ENCODE peak calls at places on chromosomes 12 and 14, in seven cellular contexts. One of them, this sample, is unnamed. For H3K4me1, the result is how much of the 10 kb centered on the place peaks cover.

GRCh38 chr12:68579254-68579653 is 31.4 kb upstream of the RAP1B start:
- DNase-seq in stomach: no peak
- DNase-seq in tibial artery: no peak
- DNase-seq in Peyer's patch: no peak
- DNase-seq in H1: no peak
- DNase-seq in heart right ventricle: no peak
- DNase-seq in prostate gland: no peak
- DNase-seq in this sample: no peak

GRCh38 chr12:26918321-26919215 is 19.2 kb downstream of the INTS13 start:
- DNase-seq in tibial artery: no peak
- DNase-seq in H1: no peak
- DNase-seq in Peyer's patch: no peak
- DNase-seq in prostate gland: no peak
- DNase-seq in heart right ventricle: no peak
- DNase-seq in stomach: no peak
- DNase-seq in this sample: no peak

GRCh38 chr14:34755215-34755614 is 40.8 kb upstream of the CFL2 start:
- DNase-seq in H1: no peak
- DNase-seq in tibial artery: no peak
- DNase-seq in prostate gland: no peak
- DNase-seq in stomach: no peak
- DNase-seq in Peyer's patch: no peak
- DNase-seq in heart right ventricle: no peak
- DNase-seq in this sample: no peak

GRCh38 chr12:15346488-15346887 is 24.2 kb downstream of the PTPRO start:
- DNase-seq in prostate gland: no peak
- DNase-seq in stomach: no peak
- DNase-seq in Peyer's patch: no peak
- DNase-seq in tibial artery: no peak
- DNase-seq in heart right ventricle: no peak
- DNase-seq in H1: no peak
- DNase-seq in this sample: no peak

GRCh38 chr12:72468505-72468904 is 196.3 kb downstream of the TRHDE start:
- DNase-seq in heart right ventricle: no peak
- DNase-seq in stomach: no peak
- DNase-seq in tibial artery: no peak
- DNase-seq in Peyer's patch: no peak
- DNase-seq in prostate gland: no peak
- DNase-seq in H1: no peak
- DNase-seq in this sample: no peak

GRCh38 chr14:104817930-104818713 is 17.2 kb downstream of the ZBTB42 start:
- DNase-seq in prostate gland: no peak
- DNase-seq in H1: no peak
- DNase-seq in tibial artery: peak
- DNase-seq in stomach: peak
- DNase-seq in Peyer's patch: peak
- DNase-seq in heart right ventricle: no peak
- DNase-seq in this sample: peak

GRCh38 chr14:100604126-100604501 is 16.9 kb upstream of the BEGAIN start:
- DNase-seq in Peyer's patch: no peak
- DNase-seq in heart right ventricle: no peak
- DNase-seq in stomach: no peak
- DNase-seq in tibial artery: peak
- DNase-seq in prostate gland: no peak
- DNase-seq in H1: no peak
- DNase-seq in this sample: peak

GRCh38 chr12:3333583-3333982 is 157.4 kb upstream of the PRMT8 start:
- DNase-seq in H1: peak
- DNase-seq in tibial artery: no peak
- DNase-seq in stomach: no peak
- DNase-seq in heart right ventricle: peak
- DNase-seq in Peyer's patch: no peak
- DNase-seq in prostate gland: no peak
- DNase-seq in this sample: peak

GRCh38 chr14:22434030-22434429 is 155.0 kb downstream of the DAD1 start:
- DNase-seq in heart right ventricle: no peak
- DNase-seq in H1: no peak
- DNase-seq in Peyer's patch: no peak
- DNase-seq in stomach: no peak
- DNase-seq in prostate gland: no peak
- DNase-seq in tibial artery: no peak
- DNase-seq in this sample: no peak

GRCh38 chr14:54275997-54276396 is 120.8 kb upstream of the CDKN3 start:
- DNase-seq in prostate gland: no peak
- DNase-seq in heart right ventricle: no peak
- DNase-seq in Peyer's patch: no peak
- DNase-seq in tibial artery: no peak
- DNase-seq in stomach: no peak
- DNase-seq in H1: no peak
- DNase-seq in this sample: no peak

GRCh38 chr14:75401356-75401755 is 26.5 kb upstream of the JDP2 start:
- DNase-seq in Peyer's patch: peak
- DNase-seq in heart right ventricle: peak
- DNase-seq in prostate gland: no peak
- DNase-seq in tibial artery: peak
- DNase-seq in H1: no peak
- DNase-seq in stomach: no peak
- DNase-seq in this sample: no peak

GRCh38 chr12:24596768-24597388 is 352.0 kb downstream of the BCAT1 start:
- DNase-seq in prostate gland: no peak
- DNase-seq in stomach: no peak
- DNase-seq in heart right ventricle: no peak
- DNase-seq in H1: no peak
- DNase-seq in tibial artery: no peak
- DNase-seq in Peyer's patch: no peak
- DNase-seq in this sample: no peak

GRCh38 chr14:99773496-99774203 is 19.6 kb upstream of the EML1 start:
- DNase-seq in H1: no peak
- DNase-seq in heart right ventricle: no peak
- DNase-seq in tibial artery: peak
- DNase-seq in prostate gland: no peak
- DNase-seq in stomach: no peak
- DNase-seq in Peyer's patch: no peak
- DNase-seq in this sample: no peak

GRCh38 chr14:36747411-36748184 is 85.9 kb downstream of the PAX9 start:
- DNase-seq in prostate gland: no peak
- DNase-seq in heart right ventricle: no peak
- DNase-seq in stomach: no peak
- DNase-seq in Peyer's patch: no peak
- DNase-seq in tibial artery: no peak
- DNase-seq in H1: no peak
- DNase-seq in this sample: no peak

GRCh38 chr14:104462651-104463630 is 116.6 kb upstream of the C14orf180 start:
- DNase-seq in stomach: no peak
- DNase-seq in Peyer's patch: no peak
- DNase-seq in prostate gland: no peak
- DNase-seq in heart right ventricle: no peak
- DNase-seq in tibial artery: peak
- DNase-seq in H1: no peak
- DNase-seq in this sample: no peak

GRCh38 chr12:77131977-77132490 is 66.7 kb upstream of the E2F7 start:
- DNase-seq in tibial artery: no peak
- DNase-seq in heart right ventricle: no peak
- DNase-seq in prostate gland: no peak
- DNase-seq in Peyer's patch: no peak
- DNase-seq in stomach: no peak
- DNase-seq in H1: no peak
- DNase-seq in this sample: no peak

GRCh38 chr14:62420853-62421252 is 624.4 kb downstream of the KCNH5 start:
- DNase-seq in tibial artery: no peak
- DNase-seq in stomach: no peak
- DNase-seq in prostate gland: no peak
- DNase-seq in Peyer's patch: no peak
- DNase-seq in H1: no peak
- DNase-seq in heart right ventricle: no peak
- DNase-seq in this sample: no peak

GRCh38 chr12:124898200-124898950 is 16.1 kb downstream of the UBC start:
- DNase-seq in heart right ventricle: peak
- DNase-seq in stomach: peak
- DNase-seq in Peyer's patch: peak
- DNase-seq in prostate gland: peak
- DNase-seq in tibial artery: no peak
- DNase-seq in H1: peak
- DNase-seq in this sample: no peak

GRCh38 chr12:89384050-89384749 is 31.9 kb upstream of the DUSP6 start:
- DNase-seq in H1: peak
- DNase-seq in tibial artery: no peak
- DNase-seq in Peyer's patch: no peak
- DNase-seq in heart right ventricle: peak
- DNase-seq in prostate gland: peak
- DNase-seq in stomach: peak
- DNase-seq in this sample: peak

GRCh38 chr12:67413577-67413976 is 144.4 kb downstream of the CAND1 start:
- DNase-seq in Peyer's patch: no peak
- DNase-seq in H1: no peak
- DNase-seq in stomach: no peak
- DNase-seq in tibial artery: no peak
- DNase-seq in prostate gland: no peak
- DNase-seq in heart right ventricle: no peak
- DNase-seq in this sample: no peak

GRCh38 chr14:102811971-102812370 is 34.7 kb downstream of the TRAF3 start:
- DNase-seq in Peyer's patch: no peak
- DNase-seq in prostate gland: no peak
- DNase-seq in H1: no peak
- DNase-seq in heart right ventricle: no peak
- DNase-seq in tibial artery: no peak
- DNase-seq in stomach: no peak
- DNase-seq in this sample: no peak

GRCh38 chr12:112133418-112133817 is 8.1 kb downstream of the TRAFD1 start:
- DNase-seq in prostate gland: no peak
- DNase-seq in Peyer's patch: no peak
- DNase-seq in tibial artery: no peak
- DNase-seq in stomach: no peak
- DNase-seq in heart right ventricle: no peak
- DNase-seq in H1: no peak
- DNase-seq in this sample: no peak

GRCh38 chr14:45807187-45807586 is 554.2 kb upstream of the MIS18BP1 start:
- DNase-seq in tibial artery: no peak
- DNase-seq in heart right ventricle: no peak
- DNase-seq in prostate gland: no peak
- DNase-seq in Peyer's patch: no peak
- DNase-seq in H1: no peak
- DNase-seq in stomach: no peak
- DNase-seq in this sample: no peak

GRCh38 chr14:37197421-37198272 is at the start of gene MIPOL1:
- DNase-seq in prostate gland: peak
- DNase-seq in heart right ventricle: peak
- DNase-seq in tibial artery: peak
- DNase-seq in Peyer's patch: peak
- DNase-seq in H1: peak
- DNase-seq in stomach: peak
- DNase-seq in this sample: peak

GRCh38 chr14:68958553-68958952 is 20.5 kb downstream of the ACTN1 start:
- DNase-seq in Peyer's patch: no peak
- DNase-seq in tibial artery: no peak
- DNase-seq in stomach: no peak
- DNase-seq in heart right ventricle: no peak
- DNase-seq in prostate gland: no peak
- DNase-seq in H1: no peak
- DNase-seq in this sample: peak
- H3K4me1 ChIP-seq in Peyer's patch: under half
- H3K4me1 ChIP-seq in tibial artery: half or more
- H3K4me1 ChIP-seq in stomach: half or more
- H3K4me1 ChIP-seq in heart right ventricle: half or more
- H3K4me1 ChIP-seq in prostate gland: under half
- H3K4me1 ChIP-seq in H1: under half
- H3K4me1 ChIP-seq in this sample: under half

GRCh38 chr12:76024102-76024781 is 7.3 kb downstream of the PHLDA1 start:
- DNase-seq in heart right ventricle: no peak
- DNase-seq in stomach: no peak
- DNase-seq in Peyer's patch: no peak
- DNase-seq in prostate gland: no peak
- DNase-seq in H1: no peak
- DNase-seq in tibial artery: no peak
- DNase-seq in this sample: no peak
- H3K4me3 ChIP-seq in heart right ventricle: no peak
- H3K4me3 ChIP-seq in stomach: no peak
- H3K4me3 ChIP-seq in Peyer's patch: no peak
- H3K4me3 ChIP-seq in prostate gland: no peak
- H3K4me3 ChIP-seq in H1: no peak
- H3K4me3 ChIP-seq in tibial artery: no peak
- H3K4me3 ChIP-seq in this sample: no peak

GRCh38 chr14:26820578-26820977 is 222.7 kb upstream of the NOVA1 start:
- DNase-seq in H1: no peak
- DNase-seq in Peyer's patch: no peak
- DNase-seq in tibial artery: no peak
- DNase-seq in stomach: no peak
- DNase-seq in prostate gland: no peak
- DNase-seq in heart right ventricle: no peak
- DNase-seq in this sample: no peak

GRCh38 chr14:26820101-26820500 is 222.3 kb upstream of the NOVA1 start:
- DNase-seq in Peyer's patch: no peak
- DNase-seq in heart right ventricle: no peak
- DNase-seq in stomach: no peak
- DNase-seq in tibial artery: no peak
- DNase-seq in prostate gland: no peak
- DNase-seq in H1: no peak
- DNase-seq in this sample: no peak
- H3K27ac ChIP-seq in Peyer's patch: no peak
- H3K27ac ChIP-seq in heart right ventricle: no peak
- H3K27ac ChIP-seq in stomach: no peak
- H3K27ac ChIP-seq in tibial artery: no peak
- H3K27ac ChIP-seq in prostate gland: no peak
- H3K27ac ChIP-seq in H1: no peak
- H3K27ac ChIP-seq in this sample: no peak

GRCh38 chr12:57549909-57550627 is at the start of gene KIF5A:
- DNase-seq in stomach: no peak
- DNase-seq in tibial artery: peak
- DNase-seq in prostate gland: no peak
- DNase-seq in H1: no peak
- DNase-seq in Peyer's patch: peak
- DNase-seq in heart right ventricle: no peak
- DNase-seq in this sample: peak
- H3K4me1 ChIP-seq in stomach: under half
- H3K4me1 ChIP-seq in tibial artery: under half
- H3K4me1 ChIP-seq in prostate gland: under half
- H3K4me1 ChIP-seq in H1: under half
- H3K4me1 ChIP-seq in Peyer's patch: under half
- H3K4me1 ChIP-seq in heart right ventricle: under half
- H3K4me1 ChIP-seq in this sample: under half

DNA sequence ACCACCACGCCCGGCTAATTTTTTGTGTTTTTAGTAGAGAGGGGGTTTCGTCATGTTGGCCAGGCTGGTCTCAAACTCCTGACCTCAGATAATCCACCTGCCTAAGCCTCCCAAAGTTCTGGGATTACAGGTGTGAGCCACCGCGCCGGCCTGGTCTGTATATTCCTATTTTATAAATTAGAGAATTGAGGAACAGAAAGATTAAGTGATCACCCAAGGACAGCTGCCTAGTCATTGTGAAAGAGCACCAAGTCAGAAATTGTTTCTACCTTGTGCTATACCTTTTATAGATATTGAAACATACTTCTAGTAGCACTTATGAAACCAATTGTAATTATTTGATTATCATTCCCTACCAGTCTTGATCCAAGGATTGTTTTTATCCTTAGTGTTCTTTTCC is 1.9 kb downstream of the KNTC1 start:
- DNase-seq in H1: no peak
- DNase-seq in stomach: no peak
- DNase-seq in heart right ventricle: no peak
- DNase-seq in Peyer's patch: no peak
- DNase-seq in tibial artery: no peak
- DNase-seq in prostate gland: no peak
- DNase-seq in this sample: no peak
- H3K4me3 ChIP-seq in H1: no peak
- H3K4me3 ChIP-seq in stomach: no peak
- H3K4me3 ChIP-seq in heart right ventricle: no peak
- H3K4me3 ChIP-seq in Peyer's patch: no peak
- H3K4me3 ChIP-seq in tibial artery: no peak
- H3K4me3 ChIP-seq in prostate gland: no peak
- H3K4me3 ChIP-seq in this sample: no peak

GRCh38 chr12:56282030-56282429 is 15.3 kb downstream of the COQ10A start:
- DNase-seq in heart right ventricle: no peak
- DNase-seq in prostate gland: no peak
- DNase-seq in tibial artery: no peak
- DNase-seq in Peyer's patch: no peak
- DNase-seq in stomach: no peak
- DNase-seq in H1: no peak
- DNase-seq in this sample: no peak
- H3K27ac ChIP-seq in heart right ventricle: no peak
- H3K27ac ChIP-seq in prostate gland: no peak
- H3K27ac ChIP-seq in tibial artery: no peak
- H3K27ac ChIP-seq in Peyer's patch: no peak
- H3K27ac ChIP-seq in stomach: no peak
- H3K27ac ChIP-seq in H1: no peak
- H3K27ac ChIP-seq in this sample: no peak